ENCODE peak calls at places on chromosome 7, in ten cellular contexts. P is hepatic stellate cell, N is mesenchymal stem cell, C is ascending aorta, X is cardiac fibroblast, D is iris pigment epithelial cell, R is HuH-7.5, L is GM19239, I is foreskin fibroblast, Z is aorta. J is an unnamed sample.

GRCh38 chr7:116535416-116535815 is 10.6 kb downstream of the CAV1 start:
- DNase-seq in Z (no peak), P (no peak), R (no peak), C (no peak), X (no peak), I (no peak), D (no peak), L (no peak), N (no peak), J (no peak)

GRCh38 chr7:12942599-12942998 is 255.2 kb downstream of the ARL4A start:
- DNase-seq in R (peak), L (no peak), N (no peak), X (no peak), D (no peak), C (no peak), Z (no peak), I (no peak), P (no peak), J (no peak)

GRCh38 chr7:21636694-21637093 is 93.9 kb downstream of the DNAH11 start:
- DNase-seq in N (no peak), L (no peak), C (no peak), P (no peak), I (no peak), X (no peak), Z (no peak), D (no peak), R (no peak), J (no peak)

GRCh38 chr7:2621061-2621828 is 10.5 kb upstream of the TTYH3 start:
- DNase-seq in P (peak), Z (no peak), I (peak), R (no peak), X (peak), L (no peak), D (peak), N (peak), C (no peak), J (no peak)

GRCh38 chr7:15158141-15158810 is 255.7 kb upstream of the DGKB start:
- DNase-seq in R (no peak), I (no peak), L (no peak), P (no peak), X (no peak), D (no peak), Z (no peak), N (no peak), C (no peak), J (no peak)

GRCh38 chr7:499853-500485 is 19.7 kb downstream of the PDGFA start:
- DNase-seq in N (no peak), C (no peak), X (no peak), P (no peak), D (no peak), R (no peak), I (no peak), Z (no peak), L (no peak), J (no peak)

GRCh38 chr7:23956769-23957556 is 246.9 kb downstream of the STK31 start:
- DNase-seq in X (peak), N (peak), I (no peak), Z (no peak), D (peak), R (peak), L (no peak), C (no peak), P (peak), J (no peak)

GRCh38 chr7:153858335-153858734 is 193.9 kb upstream of the DPP6 start:
- DNase-seq in Z (no peak), L (no peak), N (no peak), P (no peak), R (no peak), D (no peak), C (no peak), I (peak), X (no peak), J (no peak)

J was measured in GM20000.